ENCODE peak calls at places on chromosomes 13 and 19, in ten cellular contexts. O is uterus, D is keratinocyte, W is GM12878, V is psoas muscle, Z is thoracic aorta, A is fibroblast of lung, T is hepatocyte, K is heart left ventricle, C is coronary artery. P is an unnamed sample.
A peak's percentile ranks its signal among the peaks of the same experiment; 100 is the strongest.

GRCh38 chr13:99380921-99381645 is 73.9 kb upstream of the GPR183 start:
- DNase-seq in O (no peak), D (no peak), W (peak; percentile 82), V (no peak), Z (no peak), A (peak; percentile 2), T (no peak), K (no peak), C (peak; percentile 31), P (no peak)

GRCh38 chr13:102651392-102651791 is 43.5 kb downstream of the METTL21C start:
- DNase-seq in O (no peak), D (no peak), W (no peak), V (no peak), Z (no peak), A (peak; percentile 32), T (peak; percentile 7), K (no peak), C (no peak), P (no peak)

GRCh38 chr19:41746593-41747227 is 8.6 kb upstream of the CEACAM6 start:
- DNase-seq in O (no peak), D (no peak), W (no peak), V (no peak), Z (no peak), A (peak; percentile 36), T (peak; percentile 56), K (peak; percentile 20), C (no peak), P (no peak)

GRCh38 chr13:104979281-104979680 is 1556.2 kb downstream of the EFNB2 start:
- DNase-seq in O (no peak), D (no peak), W (no peak), V (no peak), Z (no peak), A (no peak), T (no peak), K (no peak), C (no peak), P (no peak)

GRCh38 chr13:114096811-114097503 is 35.5 kb downstream of the RASA3 start:
- DNase-seq in O (no peak), D (no peak), W (no peak), V (peak; percentile 50), Z (no peak), A (no peak), T (no peak), K (peak; percentile 10), C (no peak), P (no peak)

GRCh38 chr19:41936416-41936850 is 8.2 kb upstream of the ERFL start:
- DNase-seq in O (no peak), D (peak; percentile 52), W (no peak), V (no peak), Z (no peak), A (no peak), T (no peak), K (no peak), C (no peak), P (no peak)

GRCh38 chr13:46361535-46361934 is 25.5 kb downstream of the RUBCNL start:
- DNase-seq in O (no peak), D (no peak), W (no peak), V (no peak), Z (no peak), A (no peak), T (no peak), K (no peak), C (no peak), P (no peak)

GRCh38 chr19:35272954-35273649 is 4.3 kb downstream of the USF2 start:
- DNase-seq in O (no peak), D (no peak), W (no peak), V (no peak), Z (no peak), A (no peak), T (no peak), K (no peak), C (no peak), P (no peak)

GRCh38 chr19:18519962-18520847 is 1.7 kb downstream of the ELL start:
- DNase-seq in O (peak; percentile 72), D (peak; percentile 71), W (no peak), V (peak; percentile 86), Z (no peak), A (peak; percentile 85), T (peak; percentile 92), K (peak; percentile 60), C (peak; percentile 87), P (no peak)

GRCh38 chr19:15300533-15301194 is 31.7 kb downstream of the BRD4 start:
- DNase-seq in O (no peak), D (no peak), W (no peak), V (no peak), Z (no peak), A (peak; percentile 60), T (no peak), K (no peak), C (no peak), P (no peak)

GRCh38 chr19:51735759-51736449 is 12.1 kb upstream of the HAS1 start:
- DNase-seq in O (no peak), D (no peak), W (no peak), V (peak; percentile 64), Z (peak; percentile 41), A (peak; percentile 81), T (no peak), K (peak; percentile 57), C (no peak), P (no peak)

GRCh38 chr13:74687452-74688180 is 553.4 kb upstream of the KLF12 start:
- DNase-seq in O (no peak), D (no peak), W (no peak), V (no peak), Z (no peak), A (no peak), T (no peak), K (peak; percentile 43), C (no peak), P (no peak)

GRCh38 chr13:74681891-74682290 is 547.7 kb upstream of the KLF12 start:
- DNase-seq in O (no peak), D (no peak), W (no peak), V (no peak), Z (no peak), A (no peak), T (no peak), K (no peak), C (no peak), P (no peak)

GRCh38 chr13:74678308-74678958 is 544.2 kb upstream of the KLF12 start:
- DNase-seq in O (no peak), D (no peak), W (no peak), V (no peak), Z (no peak), A (no peak), T (no peak), K (no peak), C (no peak), P (no peak)

GRCh38 chr13:74683411-74683810 is 549.2 kb upstream of the KLF12 start:
- DNase-seq in O (no peak), D (no peak), W (no peak), V (no peak), Z (no peak), A (no peak), T (no peak), K (no peak), C (no peak), P (no peak)
- TF ChIP-seq CTCF in O (no peak), D (no peak), W (no peak), V (no peak), Z (no peak), A (no peak), T (no peak), K (no peak), C (no peak), P (no peak)

GRCh38 chr13:59423708-59424355 is 739.9 kb downstream of the DIAPH3 start:
- DNase-seq in O (no peak), D (no peak), W (no peak), V (no peak), Z (no peak), A (no peak), T (no peak), K (no peak), C (no peak), P (no peak)

GRCh38 chr13:59425211-59425721 is 738.5 kb downstream of the DIAPH3 start:
- DNase-seq in O (no peak), D (no peak), W (no peak), V (no peak), Z (no peak), A (peak; percentile 77), T (no peak), K (no peak), C (no peak), P (no peak)

GRCh38 chr13:59422646-59423045 is 741.1 kb downstream of the DIAPH3 start:
- DNase-seq in O (no peak), D (no peak), W (no peak), V (no peak), Z (no peak), A (no peak), T (no peak), K (no peak), C (no peak), P (no peak)

DNA sequence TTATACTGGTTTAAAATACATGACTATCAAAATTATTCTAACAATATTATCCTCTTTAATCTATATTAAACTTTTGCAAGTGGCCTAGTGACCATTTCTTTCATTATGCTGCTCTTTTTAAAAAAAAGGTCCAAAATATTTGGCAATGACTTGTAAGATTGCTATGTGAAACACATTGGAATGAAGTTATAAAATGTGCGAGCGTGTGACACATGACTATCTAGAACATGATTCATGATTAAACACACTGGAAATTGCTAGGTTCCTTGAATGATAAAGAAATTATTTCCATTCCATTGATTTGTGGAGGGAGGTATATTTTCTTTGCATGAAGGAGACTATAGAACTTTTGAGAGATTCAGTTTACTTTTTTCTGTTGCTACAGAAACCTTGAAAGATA is 739.1 kb downstream of the DIAPH3 start:
- DNase-seq in O (no peak), D (no peak), W (no peak), V (no peak), Z (no peak), A (peak; percentile 62), T (no peak), K (no peak), C (no peak), P (no peak)
- H3K27ac ChIP-seq in O (no peak overlapping the region), D (no peak overlapping the region), W (no peak overlapping the region), V (no peak overlapping the region), Z (no peak overlapping the region), A (peak overlapping the region; percentile 82), T (no peak overlapping the region), K (no peak overlapping the region), C (no peak overlapping the region), P (no peak overlapping the region)

GRCh38 chr13:112725346-112726017 is 35.6 kb downstream of the ATP11A start:
- DNase-seq in O (no peak), D (no peak), W (peak; percentile 24), V (peak; percentile 84), Z (no peak), A (peak; percentile 58), T (no peak), K (no peak), C (no peak), P (no peak)
- H3K4me3 ChIP-seq in O (no peak overlapping the region), D (peak overlapping the region; percentile 35), W (no peak overlapping the region), V (no peak overlapping the region), Z (no peak overlapping the region), A (no peak overlapping the region), T (no peak overlapping the region), K (peak overlapping the region; percentile 29), C (no peak overlapping the region), P (no peak overlapping the region)

DNA sequence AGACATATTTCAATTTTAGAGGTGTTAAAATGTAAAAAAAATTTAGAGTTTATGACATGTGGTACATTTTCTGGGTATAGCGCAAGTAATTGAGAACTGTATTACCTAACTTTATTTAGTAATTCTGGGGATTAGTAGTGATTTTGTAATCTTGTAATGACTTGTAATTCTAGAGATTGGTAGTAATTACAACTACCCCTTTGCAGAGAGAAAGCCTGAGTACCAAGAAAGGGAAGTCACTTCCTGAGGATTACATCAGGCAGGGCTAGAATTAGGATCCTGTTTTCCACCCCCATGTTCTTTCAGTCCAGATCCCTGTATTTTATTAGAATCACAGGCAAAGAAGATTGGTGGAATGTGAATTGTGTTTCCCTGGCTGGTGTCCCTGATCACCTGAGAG is 274.9 kb downstream of the KCNRG start:
- DNase-seq in O (no peak), D (no peak), W (no peak), V (no peak), Z (no peak), A (no peak), T (no peak), K (no peak), C (no peak), P (no peak)
- TF ChIP-seq CTCF in O (no peak), D (no peak), W (no peak), V (no peak), Z (no peak), A (no peak), T (no peak), K (no peak), C (no peak), P (no peak)